ENCODE peak calls at places on chromosomes 2 and 18, in four cellular contexts. R is activated CD4-positive, alpha-beta T cell treated with anti-CD3 and anti-CD28 coated beads, Interleukin-2, amount 10 ng/mL, durations not matched to agents 7 days and 5 days; P is T-cell; V is stomach. E is an unnamed sample.

GRCh38 chr2:42865884-42866861 is 73.8 kb upstream of the HAAO start:
- DNase-seq in R (no peak), P (no peak), V (no peak), E (no peak)

GRCh38 chr2:709138-709779 is 32.1 kb upstream of the TMEM18 start:
- DNase-seq in R (no peak), P (no peak), V (no peak), E (no peak)

GRCh38 chr2:28250006-28250405 is 142.7 kb upstream of the FOSL2 start:
- DNase-seq in R (no peak), P (no peak), V (no peak), E (peak; percentile 31)

GRCh38 chr2:218219934-218220333 is 2.9 kb downstream of the ARPC2 start:
- DNase-seq in R (peak; percentile 18), P (no peak), V (no peak), E (no peak)

GRCh38 chr2:152715854-152716428 is 1.3 kb downstream of the PRPF40A start:
- DNase-seq in R (peak; percentile 34), P (no peak), V (no peak), E (peak; percentile 71)

GRCh38 chr2:46171996-46172546 is 125.1 kb upstream of the EPAS1 start:
- DNase-seq in R (no peak), P (no peak), V (no peak), E (no peak)

GRCh38 chr18:34358923-34359322 is 134.2 kb upstream of the NOL4 start:
- DNase-seq in R (no peak), P (no peak), V (no peak), E (no peak)

GRCh38 chr2:114006460-114006859 is 116.6 kb downstream of the ACTR3 start:
- DNase-seq in R (no peak), P (no peak), V (no peak), E (no peak)

GRCh38 chr2:8324164-8324848 is 357.6 kb upstream of the ID2 start:
- DNase-seq in R (no peak), P (no peak), V (no peak), E (no peak)

E was measured in A673.